ENCODE peak calls at places on chromosomes 16 and 17, in four cellular contexts. N is GM23248, D is heart right ventricle, K is BJ. Q is an unnamed sample.
A peak's percentile ranks its signal among the peaks of the same experiment; 100 is the strongest.

GRCh38 chr16:23252310-23252709 is 49.8 kb upstream of the SCNN1B start:
- DNase-seq in N (no peak), D (no peak), K (no peak), Q (no peak)

GRCh38 chr16:12532871-12533610 is 270.6 kb downstream of the CPPED1 start:
- DNase-seq in D (no peak), K (no peak), N (no peak), Q (no peak)

GRCh38 chr17:71522383-71522782 is 598.4 kb upstream of the SOX9 start:
- DNase-seq in D (no peak), N (peak; percentile 43), K (no peak), Q (no peak)

GRCh38 chr17:1487939-1488825 is 4.3 kb downstream of the MYO1C start:
- DNase-seq in K (peak; percentile 56), D (peak; percentile 91), N (peak; percentile 95), Q (peak; percentile 67)

GRCh38 chr16:20857281-20857680 is 42.9 kb downstream of the DCUN1D3 start:
- DNase-seq in N (no peak), K (no peak), D (no peak), Q (no peak)

GRCh38 chr17:73211745-73212144 is 18.9 kb downstream of the COG1 start:
- DNase-seq in N (no peak), D (no peak), K (no peak), Q (no peak)

GRCh38 chr16:46858151-46858550 is 26.0 kb upstream of the GPT2 start:
- DNase-seq in K (no peak), N (no peak), D (no peak), Q (no peak)

GRCh38 chr17:69608808-69609494 is 194.5 kb downstream of the MAP2K6 start:
- DNase-seq in D (peak; percentile 36), N (peak; percentile 95), K (peak; percentile 83), Q (peak; percentile 83)

GRCh38 chr16:67967956-67968439 is 439 bp downstream of the SLC12A4 start:
- DNase-seq in N (peak; percentile 79), K (no peak), D (peak; percentile 59), Q (no peak)

GRCh38 chr16:14559809-14560227 is 70.2 kb downstream of the PARN start:
- DNase-seq in D (no peak), N (no peak), K (no peak), Q (no peak)

GRCh38 chr17:62892870-62893338 is 73.1 kb upstream of the TANC2 start:
- DNase-seq in D (peak; percentile 38), K (peak; percentile 33), N (peak; percentile 87), Q (peak; percentile 47)

DNA sequence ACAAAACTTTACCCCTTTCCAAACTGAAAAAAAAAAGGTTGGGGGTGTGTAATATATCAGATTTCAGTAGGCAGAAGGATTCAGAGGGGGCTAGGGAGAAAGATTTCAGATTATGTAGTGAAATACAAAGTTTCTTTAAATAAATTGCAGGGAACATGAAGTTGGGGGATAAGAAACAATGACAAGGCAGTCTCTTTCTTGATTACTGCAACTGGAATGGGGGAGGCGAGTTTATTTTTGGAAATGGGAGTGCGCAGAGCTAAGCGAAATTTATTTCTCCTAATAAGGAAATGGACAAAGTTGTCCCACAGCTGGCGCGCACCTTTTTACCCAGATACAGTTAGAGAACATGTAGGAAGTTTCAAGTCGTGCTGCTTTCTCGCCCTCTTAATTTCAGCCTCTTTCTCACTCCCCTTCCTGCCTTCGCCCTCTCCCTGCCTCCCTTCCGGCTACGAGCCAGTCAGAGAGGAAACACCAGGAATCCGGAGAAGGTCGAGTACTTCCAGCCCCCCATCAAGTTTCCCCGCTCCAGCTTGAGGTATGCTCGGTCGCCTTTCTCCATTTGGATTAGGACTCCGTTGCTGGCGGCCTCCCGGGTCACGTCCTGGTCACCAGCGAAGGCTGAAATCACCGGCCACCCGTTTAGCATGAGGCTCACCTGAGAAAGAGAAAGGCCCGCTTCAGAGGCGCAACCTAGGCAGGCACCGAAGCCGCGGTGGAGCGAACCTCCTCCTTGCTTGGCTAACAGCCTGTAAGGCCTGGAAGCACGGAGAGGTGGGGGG is 2.5 kb downstream of the CBLN1 start:
- DNase-seq in N (no peak), D (no peak), K (no peak), Q (no peak)
- H3K27me3 ChIP-seq in N (peaks cover 86% of the 10 kb centered on the region), D (peaks cover 54% of the 10 kb centered on the region), K (peaks cover 53% of the 10 kb centered on the region), Q (peaks cover 70% of the 10 kb centered on the region)

GRCh38 chr17:74861554-74862107 is 1.9 kb upstream of the GRIN2C start:
- DNase-seq in K (no peak), D (no peak), N (peak; percentile 39), Q (no peak)
- H3K27me3 ChIP-seq in K (peaks cover 40% of the 10 kb centered on the region), D (peaks cover 24% of the 10 kb centered on the region), N (peaks cover 45% of the 10 kb centered on the region), Q (peaks cover 39% of the 10 kb centered on the region)

DNA sequence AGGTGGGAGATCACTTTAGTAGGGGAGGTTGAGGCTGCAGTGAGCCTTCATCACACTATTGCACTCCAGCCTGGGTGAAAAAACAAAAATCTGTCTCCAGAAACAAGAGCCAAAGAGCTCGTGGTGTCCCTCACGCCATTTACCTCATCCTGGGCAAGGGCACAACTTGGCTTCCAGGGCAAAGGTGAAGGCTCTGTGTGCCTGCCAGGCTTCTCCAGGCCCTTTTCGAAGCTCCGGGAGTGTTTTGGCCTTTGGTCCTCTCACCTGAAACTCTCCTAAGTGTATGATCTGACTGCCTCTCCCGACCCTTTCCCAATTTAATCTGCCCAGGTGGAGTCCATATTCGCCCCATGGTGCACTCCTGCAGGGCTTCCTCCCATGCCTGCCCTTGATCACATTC is 11.6 kb upstream of the CES3 start:
- DNase-seq in N (no peak), K (no peak), D (no peak), Q (no peak)
- H3K27me3 ChIP-seq in N (no peaks in the 10 kb centered on the region), K (peaks cover 7% of the 10 kb centered on the region), D (no peaks in the 10 kb centered on the region), Q (peaks cover 17% of the 10 kb centered on the region)

GRCh38 chr17:14300628-14301278 is at the start of gene HS3ST3B1:
- DNase-seq in N (peak; percentile 99), D (peak; percentile 99), K (peak; percentile 98), Q (peak; percentile 100)

GRCh38 chr17:14299261-14300093 is 1.4 kb upstream of the HS3ST3B1 start:
- DNase-seq in D (no peak), K (no peak), N (peak; percentile 85), Q (no peak)

GRCh38 chr17:14302421-14303099 is 1.7 kb downstream of the HS3ST3B1 start:
- DNase-seq in N (peak; percentile 96), D (peak; percentile 77), K (no peak), Q (peak; percentile 63)

GRCh38 chr17:14301761-14302401 is 1.0 kb downstream of the HS3ST3B1 start:
- DNase-seq in D (no peak), K (no peak), N (peak; percentile 74), Q (no peak)

DNA sequence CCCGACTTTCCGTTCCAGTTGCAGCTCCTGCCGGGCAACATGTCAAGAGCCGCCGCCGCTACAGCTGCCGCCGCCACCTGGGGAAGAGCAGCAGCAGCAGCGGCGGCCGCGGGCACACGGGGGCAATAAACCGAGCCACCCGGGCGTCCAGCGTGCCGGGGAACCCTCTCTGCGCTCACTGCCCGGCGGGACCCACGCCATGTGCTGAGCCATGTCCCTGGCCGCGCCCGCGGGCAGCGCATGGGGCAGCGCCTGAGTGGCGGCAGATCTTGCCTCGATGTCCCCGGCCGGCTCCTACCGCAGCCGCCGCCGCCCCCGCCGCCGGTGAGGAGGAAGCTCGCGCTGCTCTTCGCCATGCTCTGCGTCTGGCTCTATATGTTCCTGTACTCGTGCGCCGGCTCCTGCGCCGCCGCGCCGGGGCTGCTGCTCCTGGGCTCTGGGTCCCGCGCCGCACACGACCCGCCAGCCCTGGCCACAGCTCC is 439 bp downstream of the HS3ST3B1 start:
- DNase-seq in K (no peak), N (peak; percentile 71), D (no peak), Q (no peak)
- H3K27me3 ChIP-seq in K (no peaks in the 10 kb centered on the region), N (no peaks in the 10 kb centered on the region), D (peaks cover 7% of the 10 kb centered on the region), Q (no peaks in the 10 kb centered on the region)

GRCh38 chr16:76222087-76222486 is 55.1 kb upstream of the CNTNAP4 start:
- DNase-seq in N (no peak), K (no peak), D (no peak), Q (no peak)
- H3K27me3 ChIP-seq in N (no peaks in the 10 kb centered on the region), K (no peaks in the 10 kb centered on the region), D (no peaks in the 10 kb centered on the region), Q (no peaks in the 10 kb centered on the region)

DNA sequence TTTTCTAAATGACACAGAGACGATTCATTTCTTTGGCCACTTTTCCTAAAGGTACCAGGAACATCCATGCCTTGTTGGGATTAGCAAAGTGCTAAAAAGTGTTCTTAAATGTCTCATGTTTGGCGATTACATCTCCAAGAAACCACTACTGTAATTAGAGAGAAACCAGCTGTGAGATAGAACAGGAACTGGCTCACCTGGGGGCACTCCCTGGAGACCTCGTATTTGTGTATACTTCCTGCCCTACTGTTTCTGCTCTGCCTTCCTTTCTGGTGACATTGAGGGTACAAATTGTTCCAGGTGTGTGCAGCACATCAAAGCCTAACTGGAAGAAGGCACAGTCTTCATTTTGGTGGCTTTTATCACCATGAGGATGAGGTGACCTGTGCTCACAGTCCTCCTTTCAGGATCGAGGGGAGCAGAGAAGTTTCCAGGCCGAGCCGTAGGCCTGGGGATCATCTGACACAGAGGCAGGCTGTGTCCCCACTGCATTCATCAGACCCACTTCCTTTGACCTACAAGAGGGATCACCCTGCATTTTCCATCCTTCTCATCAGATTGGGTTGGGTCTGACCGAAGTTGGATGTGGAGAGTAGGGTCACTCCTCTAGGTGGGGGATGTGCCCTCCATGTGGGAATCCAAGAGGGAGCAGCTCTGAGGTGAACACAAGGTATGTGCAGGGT is 23.7 kb downstream of the CCL4 start:
- DNase-seq in K (no peak), N (no peak), D (no peak), Q (no peak)
- H3K27me3 ChIP-seq in K (no peaks in the 10 kb centered on the region), N (no peaks in the 10 kb centered on the region), D (no peaks in the 10 kb centered on the region), Q (peaks cover 3% of the 10 kb centered on the region)

GRCh38 chr17:49992933-49993422 is 2.0 kb downstream of the DLX3 start:
- DNase-seq in N (no peak), K (no peak), D (no peak), Q (no peak)
- H3K27me3 ChIP-seq in N (peaks cover 5% of the 10 kb centered on the region), K (peaks cover 36% of the 10 kb centered on the region), D (peaks cover 29% of the 10 kb centered on the region), Q (peaks cover 88% of the 10 kb centered on the region)

Q was measured in AG04450.